ENCODE peak calls at places on chromosomes 7 and 10, in seven cellular contexts. Y is astrocyte of the spinal cord, Z is lower lobe of right lung, G is upper lobe of right lung, H is cardiac muscle cell, T is ovary, X is GM23338. K is an unnamed sample.

GRCh38 chr7:143416565-143417149 is 8.0 kb upstream of the EPHA1 start:
- DNase-seq in Y (peak; percentile 59), G (no peak), T (no peak), H (peak; percentile 64), Z (no peak), X (peak; percentile 75), K (no peak)

GRCh38 chr10:92387289-92387940 is 96.4 kb downstream of the MARCHF5 start:
- DNase-seq in H (peak; percentile 95), Y (peak; percentile 58), G (no peak), Z (no peak), T (no peak), X (peak; percentile 100), K (no peak)

GRCh38 chr10:47396311-47396717 is 12.2 kb upstream of the ZNF488 start:
- DNase-seq in G (no peak), X (no peak), T (no peak), Z (no peak), Y (no peak), H (no peak), K (no peak)

GRCh38 chr10:98536551-98536950 is 89.8 kb upstream of the HPS1 start:
- DNase-seq in Y (peak; percentile 8), G (no peak), T (no peak), H (no peak), X (peak; percentile 5), Z (no peak), K (no peak)

GRCh38 chr10:122112625-122113160 is 123.7 kb downstream of the TACC2 start:
- DNase-seq in T (peak; percentile 79), X (peak; percentile 86), H (peak; percentile 92), Z (peak; percentile 91), Y (peak; percentile 95), G (peak; percentile 93), K (no peak)

GRCh38 chr10:123392182-123392930 is 238.2 kb downstream of the BUB3 start:
- DNase-seq in H (no peak), X (no peak), G (no peak), T (no peak), Y (no peak), Z (no peak), K (peak; percentile 100)

GRCh38 chr7:114901771-114902170 is 20.1 kb upstream of the MDFIC start:
- DNase-seq in G (no peak), H (no peak), X (no peak), T (no peak), Y (peak; percentile 48), Z (no peak), K (no peak)

GRCh38 chr10:63929826-63930467 is 408.7 kb downstream of the REEP3 start:
- DNase-seq in Y (no peak), G (no peak), H (no peak), T (peak; percentile 14), Z (no peak), X (no peak), K (no peak)

GRCh38 chr7:100008525-100008924 is 6.9 kb upstream of the ZKSCAN1 start:
- DNase-seq in T (no peak), Y (no peak), H (no peak), Z (peak; percentile 54), G (no peak), X (no peak), K (no peak)

GRCh38 chr10:103918053-103918846 is at the start of gene STN1:
- DNase-seq in H (peak; percentile 98), Z (peak; percentile 98), Y (peak; percentile 98), T (peak; percentile 98), G (peak; percentile 99), X (peak; percentile 99), K (peak; percentile 85)

GRCh38 chr10:1190052-1190395 is 133.8 kb downstream of the WDR37 start:
- DNase-seq in H (no peak), G (peak; percentile 43), Z (peak; percentile 29), X (no peak), Y (no peak), T (no peak), K (no peak)

GRCh38 chr10:109831846-109832245 is 91.5 kb downstream of the XPNPEP1 start:
- DNase-seq in T (no peak), Y (no peak), G (no peak), Z (no peak), X (no peak), H (no peak), K (no peak)

GRCh38 chr10:689433-690226 is at the start of gene DIP2C:
- DNase-seq in X (peak; percentile 80), G (peak; percentile 85), Z (peak; percentile 79), Y (peak; percentile 67), T (peak; percentile 85), H (peak; percentile 89), K (no peak)

GRCh38 chr7:143381427-143382125 is 431 bp downstream of the ZYX start:
- DNase-seq in H (peak; percentile 68), X (no peak), Y (peak; percentile 80), Z (peak; percentile 73), T (peak; percentile 94), G (peak; percentile 83), K (no peak)

GRCh38 chr7:12518920-12519681 is 51.4 kb upstream of the SCIN start:
- DNase-seq in Y (peak; percentile 4), T (no peak), Z (no peak), X (peak; percentile 79), H (peak; percentile 25), G (no peak), K (no peak)

GRCh38 chr10:107011992-107012391 is 152.5 kb downstream of the SORCS1 start:
- DNase-seq in G (no peak), Y (no peak), X (no peak), Z (no peak), H (no peak), T (no peak), K (no peak)

GRCh38 chr10:107013258-107014001 is 151.1 kb downstream of the SORCS1 start:
- DNase-seq in T (no peak), G (no peak), Y (no peak), Z (no peak), X (no peak), H (no peak), K (no peak)

DNA sequence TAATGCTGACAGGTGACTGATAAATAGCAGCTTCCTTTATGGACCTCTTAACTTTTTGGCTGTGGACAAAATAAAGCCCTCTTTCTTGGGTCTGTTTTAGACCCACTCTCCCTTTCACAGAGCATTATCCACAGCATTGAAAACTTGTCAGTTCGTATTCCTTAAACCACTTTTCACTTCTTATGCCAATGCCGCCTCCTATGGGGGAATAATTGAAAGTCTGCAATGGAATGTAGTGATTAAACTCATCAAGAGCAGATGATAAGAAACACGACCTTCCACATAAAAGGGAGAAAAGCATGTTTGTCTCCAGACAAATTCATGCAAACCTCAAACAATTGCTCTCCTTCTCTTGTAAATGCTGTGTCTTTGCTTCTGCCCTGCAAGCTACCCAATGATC is 153.4 kb downstream of the SORCS1 start:
- DNase-seq in H (no peak), Y (no peak), T (no peak), G (no peak), Z (no peak), X (peak; percentile 63), K (no peak)
- TF ChIP-seq CTCF in H (no peak), Y (no peak), T (no peak), G (peak; percentile 31), Z (peak; percentile 19), X (peak; percentile 65), K (no peak)

DNA sequence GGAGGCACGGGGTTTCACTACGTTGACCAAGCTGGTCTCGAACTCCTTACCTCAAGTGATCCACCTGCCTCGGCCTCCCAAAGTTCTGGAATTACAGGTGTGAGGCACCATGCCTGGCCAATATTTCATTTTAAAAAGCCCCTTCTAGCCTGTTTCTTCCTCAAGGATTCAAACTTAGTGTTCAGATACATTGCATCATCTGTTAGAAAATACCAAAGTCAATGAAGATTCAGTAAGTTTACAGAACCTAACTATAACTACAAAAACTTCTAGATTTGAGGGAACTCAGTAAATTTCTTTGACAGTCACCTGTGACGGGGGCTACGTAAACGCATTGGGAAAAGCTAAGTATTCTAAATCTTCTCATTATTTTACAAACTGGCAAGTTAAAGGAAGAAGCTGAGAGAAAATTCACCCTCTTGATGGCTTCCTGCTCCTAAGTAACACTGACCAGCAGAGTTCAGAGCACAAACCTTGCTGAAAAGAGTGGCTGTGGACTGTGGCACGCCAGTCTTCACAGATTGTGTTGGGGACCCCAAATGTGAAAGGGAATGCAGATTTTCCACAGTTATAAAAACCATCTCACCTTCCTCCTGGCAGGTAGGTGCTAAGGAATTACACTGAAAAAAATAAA is 162.2 kb downstream of the PKD1L1 start:
- DNase-seq in G (no peak), H (no peak), X (no peak), Y (no peak), T (no peak), Z (no peak), K (no peak)
- H3K4me3 ChIP-seq in G (no peak overlapping the region), H (no peak overlapping the region), X (no peak overlapping the region), Y (no peak overlapping the region), T (no peak overlapping the region), Z (no peak overlapping the region), K (no peak overlapping the region)

GRCh38 chr7:37493810-37494209 is 45.1 kb upstream of the ELMO1 start:
- DNase-seq in Z (no peak), Y (no peak), H (no peak), X (peak; percentile 19), T (no peak), G (no peak), K (no peak)

GRCh38 chr7:37489703-37490102 is 41.0 kb upstream of the ELMO1 start:
- DNase-seq in Y (no peak), T (no peak), X (peak; percentile 37), H (no peak), Z (no peak), G (no peak), K (no peak)

GRCh38 chr7:37494940-37495339 is 46.3 kb upstream of the ELMO1 start:
- DNase-seq in X (no peak), Z (no peak), H (no peak), T (no peak), Y (no peak), G (no peak), K (no peak)

GRCh38 chr7:37493123-37493522 is 44.5 kb upstream of the ELMO1 start:
- DNase-seq in T (no peak), Z (no peak), X (no peak), G (no peak), Y (no peak), H (no peak), K (no peak)

GRCh38 chr7:37491919-37492694 is 43.4 kb upstream of the ELMO1 start:
- DNase-seq in Z (no peak), H (peak; percentile 64), T (no peak), Y (no peak), X (peak; percentile 94), G (no peak), K (no peak)
- TF ChIP-seq CTCF in Z (no peak), H (no peak), T (no peak), Y (no peak), X (peak; percentile 94), G (no peak), K (no peak)

DNA sequence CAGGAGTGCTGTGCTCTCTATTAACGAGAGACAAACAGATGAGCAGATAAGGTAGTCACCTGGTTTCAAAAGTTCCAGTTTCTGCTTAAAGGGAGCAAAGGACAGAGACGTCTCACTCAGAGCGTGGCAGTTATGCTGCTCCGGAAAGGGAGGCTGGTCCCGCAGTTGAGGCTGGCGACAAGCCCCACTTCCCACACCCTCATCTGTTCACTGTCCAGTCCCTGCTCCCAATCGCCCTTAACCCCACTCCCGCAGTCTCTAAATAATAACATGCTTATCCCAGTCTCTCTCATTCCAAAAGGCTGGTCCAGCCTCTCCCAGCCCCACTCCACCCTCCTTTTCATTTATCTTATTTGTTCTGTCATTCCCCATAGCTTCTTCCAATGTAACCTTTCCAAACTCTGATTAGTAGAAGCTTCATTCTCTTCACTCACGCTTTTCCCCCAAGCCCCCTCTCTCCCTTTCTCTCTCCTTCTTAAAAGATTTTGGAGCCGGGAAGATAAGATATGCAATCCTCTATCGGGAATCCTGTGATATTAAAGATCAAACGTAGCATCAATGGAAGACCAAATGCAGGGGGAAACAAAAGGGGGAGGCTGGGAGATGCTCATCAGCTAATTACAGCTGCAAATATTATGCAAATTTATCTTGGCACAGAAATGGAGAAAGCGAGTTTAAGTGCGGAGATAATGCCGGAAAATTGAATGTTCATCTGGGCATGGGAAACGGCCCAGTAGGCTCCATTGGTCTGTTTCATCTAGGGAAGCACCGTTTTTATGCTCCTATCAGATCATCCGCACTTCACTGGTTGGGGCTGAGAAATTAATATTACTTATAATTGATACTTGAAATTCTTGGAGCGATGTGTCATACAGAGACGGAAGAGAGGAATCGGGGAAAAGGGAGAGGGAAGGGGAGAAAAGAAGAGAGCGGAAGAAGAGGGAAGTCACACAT is 16.3 kb upstream of the GATA3 start:
- DNase-seq in X (no peak), Y (no peak), Z (no peak), G (no peak), T (no peak), H (no peak), K (no peak)
- H3K4me3 ChIP-seq in X (no peak overlapping the region), Y (no peak overlapping the region), Z (no peak overlapping the region), G (no peak overlapping the region), T (no peak overlapping the region), H (no peak overlapping the region), K (no peak overlapping the region)

K was measured in GM12864.